ENCODE peak calls at places on chromosome 20, in nine cellular contexts. K is CD8-positive, alpha-beta memory T cell; O is spleen; N is ascending aorta; E is IMR-90; S is kidney; A is AG04450; M is body of pancreas; Q is lung. R is an unnamed sample.

GRCh38 chr20:37727247-37727956 is 33.6 kb downstream of the CTNNBL1 start:
- DNase-seq in A (no peak), K (no peak), E (no peak), N (no peak), O (no peak), S (no peak), M (no peak), Q (no peak), R (no peak)

GRCh38 chr20:63433756-63434531 is 38.5 kb downstream of the KCNQ2 start:
- DNase-seq in Q (no peak), O (no peak), N (no peak), K (peak; percentile 42), S (no peak), E (no peak), M (no peak), A (no peak), R (peak; percentile 83)

GRCh38 chr20:17720755-17721154 is 21.0 kb downstream of the BANF2 start:
- DNase-seq in E (no peak), M (no peak), A (no peak), K (no peak), Q (no peak), N (no peak), O (no peak), S (no peak), R (no peak)

GRCh38 chr20:23503649-23504048 is 12.7 kb downstream of the CST8 start:
- DNase-seq in A (no peak), S (no peak), O (no peak), Q (no peak), N (no peak), M (no peak), E (no peak), K (no peak), R (no peak)

GRCh38 chr20:7151666-7152065 is 384.2 kb downstream of the BMP2 start:
- DNase-seq in O (no peak), Q (no peak), A (no peak), N (no peak), K (no peak), S (no peak), E (no peak), M (no peak), R (no peak)

GRCh38 chr20:6311841-6312655 is 189.2 kb upstream of the FERMT1 start:
- DNase-seq in E (no peak), Q (no peak), N (no peak), A (no peak), M (no peak), K (no peak), O (peak; percentile 24), S (no peak), R (peak; percentile 63)

GRCh38 chr20:35716330-35716729 is 17.1 kb downstream of the ROMO1 start:
- DNase-seq in S (no peak), O (no peak), M (no peak), K (no peak), A (no peak), E (no peak), Q (no peak), N (no peak), R (no peak)

GRCh38 chr20:53962388-53962787 is 108.0 kb downstream of the BCAS1 start:
- DNase-seq in O (no peak), N (no peak), A (no peak), K (no peak), S (no peak), E (no peak), Q (no peak), M (no peak), R (no peak)

GRCh38 chr20:53247460-53248103 is 275.4 kb downstream of the TSHZ2 start:
- DNase-seq in M (no peak), N (no peak), E (no peak), K (no peak), S (no peak), Q (no peak), A (no peak), O (no peak), R (no peak)

GRCh38 chr20:38725458-38725958 is 1.2 kb downstream of the SLC32A1 start:
- DNase-seq in O (no peak), A (no peak), Q (no peak), E (no peak), M (no peak), N (no peak), K (peak; percentile 13), S (no peak), R (no peak)

GRCh38 chr20:1803216-1804128 is 91.7 kb upstream of the SIRPA start:
- DNase-seq in M (peak; percentile 76), N (peak; percentile 77), S (peak; percentile 88), K (no peak), Q (peak; percentile 68), O (peak; percentile 96), E (peak; percentile 60), A (no peak), R (no peak)

GRCh38 chr20:12012241-12013222 is 94.8 kb downstream of the BTBD3 start:
- DNase-seq in N (no peak), A (peak; percentile 11), K (no peak), E (peak; percentile 52), S (no peak), M (peak; percentile 71), Q (peak; percentile 36), O (no peak), R (no peak)

GRCh38 chr20:17762243-17762872 is 62.6 kb downstream of the BANF2 start:
- DNase-seq in E (no peak), S (no peak), A (no peak), K (no peak), N (no peak), Q (no peak), O (no peak), M (peak; percentile 56), R (no peak)

GRCh38 chr20:17343631-17344447 is 117.0 kb downstream of the PCSK2 start:
- DNase-seq in N (no peak), K (no peak), A (no peak), Q (no peak), O (no peak), S (no peak), M (no peak), E (no peak), R (no peak)

GRCh38 chr20:53069121-53069520 is 97.0 kb downstream of the TSHZ2 start:
- DNase-seq in O (no peak), S (no peak), Q (no peak), K (no peak), E (no peak), A (no peak), N (no peak), M (no peak), R (no peak)

GRCh38 chr20:32010096-32010495 is at the start of gene CCM2L:
- DNase-seq in M (no peak), K (no peak), O (peak; percentile 84), S (peak; percentile 78), A (no peak), N (no peak), Q (no peak), E (no peak), R (no peak)
- H3K27ac ChIP-seq in M (no peak within 1 kb of the TSS), K (no peak within 1 kb of the TSS), O (peak within 1 kb of the TSS; percentile 87), S (no peak within 1 kb of the TSS), A (no peak within 1 kb of the TSS), N (peak within 1 kb of the TSS; percentile 12), Q (peak within 1 kb of the TSS; percentile 90), E (no peak within 1 kb of the TSS), R (no peak within 1 kb of the TSS)

GRCh38 chr20:19867940-19868371 is 109.9 kb downstream of the RIN2 start:
- DNase-seq in K (no peak), Q (no peak), O (no peak), A (no peak), E (no peak), S (no peak), N (peak; percentile 73), M (peak; percentile 58), R (no peak)
- H3K27ac ChIP-seq in K (no peak overlapping the region), Q (peak overlapping the region; percentile 48), O (peak overlapping the region; percentile 72), A (no peak overlapping the region), E (peak overlapping the region; percentile 15), S (no peak overlapping the region), N (no peak overlapping the region), M (no peak overlapping the region), R (no peak overlapping the region)

GRCh38 chr20:3889489-3890409 is 562 bp downstream of the PANK2 start:
- DNase-seq in A (no peak), M (peak; percentile 37), Q (peak; percentile 46), O (peak; percentile 92), S (peak; percentile 86), K (peak; percentile 26), E (no peak), N (no peak), R (no peak)

GRCh38 chr20:3888622-3889488 is at the start of gene PANK2:
- DNase-seq in Q (peak; percentile 100), K (peak; percentile 96), A (peak; percentile 98), N (peak; percentile 100), M (peak; percentile 99), S (peak; percentile 100), E (peak; percentile 98), O (peak; percentile 100), R (peak; percentile 99)

GRCh38 chr20:3890410-3890751 is 1.2 kb downstream of the PANK2 start:
- DNase-seq in S (no peak), A (no peak), K (no peak), E (peak; percentile 56), Q (no peak), N (no peak), O (no peak), M (no peak), R (no peak)

GRCh38 chr20:3885711-3886110 is 3.5 kb upstream of the PANK2 start:
- DNase-seq in M (no peak), K (no peak), S (no peak), N (no peak), O (no peak), A (no peak), Q (no peak), E (no peak), R (no peak)

DNA sequence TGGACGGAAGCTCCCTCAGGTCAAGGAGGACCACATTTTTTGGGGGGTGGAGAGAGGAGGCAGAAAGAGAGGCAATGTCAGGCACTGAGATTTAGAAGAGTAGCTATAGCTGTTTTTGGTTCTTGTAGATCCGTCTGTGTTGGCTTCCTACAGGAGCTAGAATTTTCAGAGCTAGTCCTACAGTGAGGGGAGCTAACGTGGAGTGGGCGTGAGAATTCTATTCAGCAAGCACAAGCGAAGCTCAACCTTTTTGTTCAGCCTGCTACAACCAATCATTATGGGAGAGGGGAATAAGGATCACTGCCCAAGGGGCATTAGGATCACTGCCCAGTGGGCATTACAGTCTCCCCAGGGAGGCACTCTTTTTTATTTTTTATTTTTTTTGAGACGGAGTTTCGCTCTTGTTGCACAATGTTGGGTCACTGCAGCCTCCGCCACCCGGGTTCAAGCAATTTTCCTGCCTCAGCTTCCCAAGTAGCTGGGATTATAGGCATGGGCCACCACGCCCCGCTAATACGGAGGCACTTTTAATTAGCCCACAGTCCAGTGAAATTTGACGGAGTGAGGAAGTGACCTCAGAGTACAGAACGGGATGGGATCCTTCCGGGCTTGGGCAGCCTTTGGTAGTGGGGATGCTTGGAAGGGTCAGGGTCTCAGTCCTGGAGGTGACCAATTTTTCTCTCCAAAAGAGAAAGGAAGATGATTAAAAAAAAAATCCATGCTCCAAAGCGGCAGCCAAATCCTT is 1.1 kb upstream of the PANK2 start:
- DNase-seq in M (peak; percentile 23), A (no peak), K (no peak), N (no peak), O (no peak), Q (no peak), S (no peak), E (no peak), R (no peak)
- H3K27ac ChIP-seq in M (no peak overlapping the region), A (peak overlapping the region; percentile 86), K (peak overlapping the region; percentile 85), N (peak overlapping the region; percentile 96), O (peak overlapping the region; percentile 99), Q (peak overlapping the region; percentile 89), S (peak overlapping the region; percentile 97), E (peak overlapping the region; percentile 97), R (peak overlapping the region; percentile 87)

DNA sequence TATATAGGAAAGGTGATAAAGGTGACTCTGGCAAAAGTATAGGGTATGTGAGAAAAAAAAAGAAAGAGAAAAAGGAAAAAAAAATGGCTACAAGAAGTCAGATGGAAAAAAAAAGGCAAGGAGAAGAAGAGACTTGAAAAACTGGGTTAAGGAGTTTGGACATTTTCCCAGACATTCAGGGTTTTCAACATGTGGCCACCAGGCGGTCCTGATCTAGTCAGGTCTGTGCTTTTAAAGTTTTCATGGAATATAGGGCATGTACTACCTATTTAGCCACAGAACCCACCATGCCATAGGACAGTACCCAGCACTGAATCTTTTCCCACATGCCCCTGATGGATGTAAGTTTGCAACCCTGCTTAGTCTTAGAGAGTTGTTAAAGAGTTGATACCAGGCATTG is 433.7 kb downstream of the MAFB start:
- DNase-seq in A (no peak), O (no peak), Q (no peak), N (no peak), S (no peak), K (no peak), E (no peak), M (no peak), R (no peak)
- H3K27ac ChIP-seq in A (no peak overlapping the region), O (no peak overlapping the region), Q (no peak overlapping the region), N (no peak overlapping the region), S (no peak overlapping the region), K (no peak overlapping the region), E (no peak overlapping the region), M (no peak overlapping the region), R (no peak overlapping the region)

R was measured in RWPE2.